ENCODE peak calls at places on chromosomes 16 and 17, in eight cellular contexts. E is mammary epithelial cell; N is NCI-H1694 treated with DMSO at 0.1 percent for 48 hours; H is fibroblast of lung; R is stimulated activated CD4-positive, alpha-beta T cell treated with anti-CD3 and anti-CD28 coated beads, Interleukin-4, amount 100 ng/mL, for 4 hours; Z is endothelial cell of umbilical vein; A is activated T-cell treated with anti-CD3 and anti-CD28 coated beads for 24 hours; B is A172. O is an unnamed sample.

GRCh38 chr16:83215417-83216001 is 588.7 kb downstream of the CDH13 start:
- DNase-seq in N (no peak), A (peak; percentile 26), R (no peak), H (peak; percentile 58), Z (peak; percentile 48), E (peak; percentile 24), B (peak; percentile 27), O (peak; percentile 50)

GRCh38 chr17:44360826-44361225 is 2.8 kb downstream of the FAM171A2 start:
- DNase-seq in A (no peak), B (no peak), E (no peak), R (no peak), Z (no peak), H (peak; percentile 72), N (no peak), O (peak; percentile 39)

GRCh38 chr16:3509470-3509928 is 8.7 kb downstream of the CLUAP1 start:
- DNase-seq in E (peak; percentile 91), Z (no peak), A (peak; percentile 46), N (no peak), H (no peak), R (peak; percentile 58), B (no peak), O (peak; percentile 28)

GRCh38 chr16:27270389-27270788 is 1.8 kb upstream of the NSMCE1 start:
- DNase-seq in N (no peak), R (no peak), E (no peak), Z (no peak), H (no peak), B (no peak), A (no peak), O (no peak)

GRCh38 chr16:81739503-81739902 is 39.6 kb upstream of the PLCG2 start:
- DNase-seq in A (no peak), N (no peak), B (no peak), Z (no peak), E (no peak), H (no peak), R (no peak), O (no peak)

GRCh38 chr16:4680673-4681470 is 12.5 kb upstream of the NUDT16L1 start:
- DNase-seq in Z (no peak), E (no peak), H (no peak), N (no peak), R (no peak), B (no peak), A (no peak), O (no peak)

GRCh38 chr16:67884-68789 is 4.3 kb downstream of the RHBDF1 start:
- DNase-seq in R (no peak), A (no peak), N (no peak), H (peak; percentile 61), Z (no peak), B (no peak), E (no peak), O (peak; percentile 84)

GRCh38 chr16:14300631-14301149 is 229.6 kb downstream of the MRTFB start:
- DNase-seq in B (peak; percentile 82), H (peak; percentile 88), Z (peak; percentile 78), E (peak; percentile 77), A (no peak), R (peak; percentile 38), N (peak; percentile 52), O (peak; percentile 80)

GRCh38 chr17:76755285-76755684 is 17.4 kb downstream of the MFSD11 start:
- DNase-seq in B (no peak), E (no peak), H (no peak), N (no peak), Z (no peak), A (no peak), R (no peak), O (no peak)

GRCh38 chr16:86608301-86608747 is 30.0 kb downstream of the FOXL1 start:
- DNase-seq in B (no peak), N (no peak), Z (no peak), A (no peak), H (peak; percentile 34), R (no peak), E (no peak), O (peak; percentile 46)

GRCh38 chr17:59853168-59853918 is 39.4 kb downstream of the TUBD1 start:
- DNase-seq in A (no peak), N (no peak), B (peak; percentile 99), H (peak; percentile 98), Z (peak; percentile 85), E (peak; percentile 98), R (peak; percentile 65), O (peak; percentile 86)

GRCh38 chr17:79005063-79005861 is 4.3 kb downstream of the CANT1 start:
- DNase-seq in B (no peak), H (no peak), E (peak; percentile 61), A (no peak), R (no peak), Z (peak; percentile 13), N (no peak), O (no peak)

GRCh38 chr16:48620445-48620844 is 10.5 kb upstream of the N4BP1 start:
- DNase-seq in H (no peak), E (no peak), A (no peak), N (no peak), Z (no peak), B (no peak), R (no peak), O (no peak)

GRCh38 chr17:50627386-50627781 is 7.3 kb upstream of the ABCC3 start:
- DNase-seq in H (no peak), N (no peak), E (no peak), A (no peak), R (no peak), Z (no peak), B (no peak), O (no peak)

GRCh38 chr17:72115789-72116520 is 4.9 kb upstream of the SOX9 start:
- DNase-seq in E (peak; percentile 64), B (no peak), H (no peak), Z (no peak), R (no peak), N (no peak), A (no peak), O (no peak)

GRCh38 chr16:50360033-50360778 is 8.6 kb downstream of the BRD7 start:
- DNase-seq in R (no peak), Z (no peak), N (no peak), H (no peak), E (peak; percentile 88), A (no peak), B (no peak), O (no peak)

GRCh38 chr17:8586766-8587165 is 43.8 kb downstream of the MYH10 start:
- DNase-seq in Z (no peak), E (peak; percentile 2), H (no peak), N (no peak), R (no peak), A (no peak), B (no peak), O (no peak)

GRCh38 chr17:36107660-36108059 is 4.0 kb downstream of the CCL4 start:
- DNase-seq in R (no peak), B (no peak), A (no peak), N (no peak), H (no peak), Z (no peak), E (no peak), O (no peak)

GRCh38 chr16:57754354-57755060 is 18.9 kb downstream of the KATNB1 start:
- DNase-seq in H (no peak), B (no peak), R (no peak), A (no peak), E (no peak), Z (no peak), N (no peak), O (no peak)

GRCh38 chr16:67847064-67847861 is at the start of gene CENPT:
- DNase-seq in N (peak; percentile 31), E (peak; percentile 78), B (peak; percentile 46), Z (peak; percentile 58), H (no peak), R (no peak), A (no peak), O (peak; percentile 73)

GRCh38 chr17:82874011-82874835 is 34.4 kb upstream of the ZNF750 start:
- DNase-seq in B (no peak), N (no peak), E (peak; percentile 99), A (no peak), Z (no peak), H (no peak), R (no peak), O (no peak)

GRCh38 chr16:78953526-78953925 is 647.0 kb downstream of the MAF start:
- DNase-seq in N (no peak), A (no peak), B (no peak), H (no peak), R (no peak), Z (no peak), E (no peak), O (no peak)

GRCh38 chr16:912684-913613 is 57.8 kb downstream of the LMF1 start:
- DNase-seq in E (no peak), A (no peak), H (no peak), Z (no peak), R (no peak), N (no peak), B (no peak), O (no peak)

GRCh38 chr17:74795327-74796020 is 19.3 kb upstream of the NAT9 start:
- DNase-seq in R (no peak), A (no peak), N (peak; percentile 25), B (no peak), Z (no peak), H (no peak), E (no peak), O (no peak)

GRCh38 chr17:12883472-12883871 is 94.2 kb downstream of the ARHGAP44 start:
- DNase-seq in A (no peak), E (no peak), R (no peak), N (no peak), Z (no peak), H (no peak), B (no peak), O (no peak)

GRCh38 chr17:38605852-38606645 is at the start of gene SRCIN1:
- DNase-seq in N (peak; percentile 63), E (peak; percentile 16), Z (no peak), R (peak; percentile 58), H (no peak), B (peak; percentile 32), A (peak; percentile 21), O (peak; percentile 25)

GRCh38 chr16:5820472-5820871 is 722.9 kb upstream of the EEF2KMT start:
- DNase-seq in R (no peak), B (no peak), N (no peak), Z (no peak), E (no peak), H (no peak), A (no peak), O (no peak)

O was measured in RPMI7951.